ENCODE peak calls at places on chromosomes 6 and 20, in six cellular contexts. D is posterior cingulate gyrus; M is mesenchymal stem cell; N is astrocyte of the spinal cord; F is GM18507; S is stimulated activated CD8-positive, alpha-beta memory T cell treated with anti-CD3 and anti-CD28 coated beads, Interleukin-15, amount 100 ng/mL, for 24 hours. T is an unnamed sample.

GRCh38 chr20:53698321-53698978 is 104.8 kb upstream of the ZNF217 start:
- DNase-seq in D (no peak), M (no peak), N (no peak), F (no peak), S (no peak), T (no peak)

GRCh38 chr6:124480021-124480430 is 482.2 kb upstream of the RNF217 start:
- DNase-seq in D (no peak), M (no peak), N (peak), F (no peak), S (no peak), T (no peak)

GRCh38 chr20:45995213-45996097 is 13.3 kb upstream of the MMP9 start:
- DNase-seq in D (no peak), M (no peak), N (no peak), F (no peak), S (no peak), T (no peak)

GRCh38 chr20:8216375-8217200 is 84.5 kb downstream of the PLCB1 start:
- DNase-seq in D (no peak), M (no peak), N (no peak), F (no peak), S (no peak), T (no peak)

GRCh38 chr6:19991176-19991575 is 154.0 kb downstream of the ID4 start:
- DNase-seq in D (no peak), M (no peak), N (no peak), F (no peak), S (no peak), T (no peak)

GRCh38 chr6:169445661-169446581 is 192.3 kb upstream of the THBS2 start:
- DNase-seq in D (no peak), M (no peak), N (no peak), F (no peak), S (no peak), T (no peak)

GRCh38 chr20:53958240-53958639 is 112.2 kb downstream of the BCAS1 start:
- DNase-seq in D (no peak), M (no peak), N (no peak), F (no peak), S (no peak), T (no peak)

GRCh38 chr6:131476362-131476761 is 96.7 kb upstream of the ARG1 start:
- DNase-seq in D (no peak), M (no peak), N (no peak), F (no peak), S (no peak), T (no peak)

GRCh38 chr6:146785001-146785585 is 186.3 kb downstream of the ADGB start:
- DNase-seq in D (no peak), M (peak), N (peak), F (no peak), S (no peak), T (no peak)

GRCh38 chr6:49549691-49550412 is 616 bp upstream of the C6orf141 start:
- DNase-seq in D (no peak), M (no peak), N (no peak), F (no peak), S (no peak), T (no peak)

GRCh38 chr20:33415948-33416347 is 14.6 kb upstream of the CDK5RAP1 start:
- DNase-seq in D (no peak), M (peak), N (peak), F (no peak), S (no peak), T (no peak)

GRCh38 chr6:159077123-159077522 is 32.3 kb upstream of the TAGAP start:
- DNase-seq in D (no peak), M (no peak), N (no peak), F (no peak), S (no peak), T (no peak)

GRCh38 chr6:36113049-36113448 is 17.3 kb upstream of the MAPK13 start:
- DNase-seq in D (no peak), M (no peak), N (no peak), F (no peak), S (no peak), T (no peak)

GRCh38 chr20:4113996-4114603 is 98.7 kb upstream of the RNF24 start:
- DNase-seq in D (no peak), M (no peak), N (no peak), F (no peak), S (no peak), T (peak)

GRCh38 chr6:27591660-27592059 is 118.8 kb upstream of the ZNF184 start:
- DNase-seq in D (no peak), M (peak), N (peak), F (no peak), S (no peak), T (no peak)

GRCh38 chr6:43246301-43247114 is 3.2 kb downstream of the TTBK1 start:
- DNase-seq in D (peak), M (no peak), N (peak), F (no peak), S (no peak), T (peak)